ENCODE peak calls at places on chromosomes 3 and 15, in eight cellular contexts. F, C, H, A, Y, O, R and Z are unnamed samples.

GRCh38 chr15:62809106-62809967 is 233.2 kb upstream of the TPM1 start:
- DNase-seq in F (no peak), C (no peak), H (no peak), A (no peak), Y (no peak), O (no peak), R (no peak), Z (peak; percentile 73)

GRCh38 chr15:58737298-58737697 is 12.2 kb downstream of the ADAM10 start:
- DNase-seq in F (no peak), C (no peak), H (no peak), A (no peak), Y (no peak), O (no peak), R (no peak), Z (no peak)

GRCh38 chr15:38624248-38625214 is 59.9 kb upstream of the RASGRP1 start:
- DNase-seq in F (no peak), C (no peak), H (no peak), A (no peak), Y (no peak), O (no peak), R (no peak), Z (no peak)

GRCh38 chr3:23987376-23987775 is 42.3 kb downstream of the NR1D2 start:
- DNase-seq in F (no peak), C (no peak), H (no peak), A (no peak), Y (no peak), O (no peak), R (no peak), Z (no peak)

GRCh38 chr3:141076821-141077571 is 25.8 kb downstream of the SPSB4 start:
- DNase-seq in F (peak; percentile 15), C (no peak), H (peak; percentile 19), A (no peak), Y (peak; percentile 67), O (peak; percentile 51), R (no peak), Z (peak; percentile 20)

GRCh38 chr15:100768501-100768931 is 111.1 kb upstream of the ALDH1A3 start:
- DNase-seq in F (no peak), C (no peak), H (no peak), A (no peak), Y (no peak), O (no peak), R (no peak), Z (no peak)

GRCh38 chr3:66858656-66859381 is 139.3 kb upstream of the KBTBD8 start:
- DNase-seq in F (no peak), C (no peak), H (no peak), A (no peak), Y (no peak), O (no peak), R (no peak), Z (no peak)

GRCh38 chr3:187623285-187623814 is 46.8 kb downstream of the SST start:
- DNase-seq in F (no peak), C (no peak), H (no peak), A (no peak), Y (no peak), O (no peak), R (no peak), Z (no peak)

GRCh38 chr15:40320931-40321371 is 2.5 kb upstream of the INAFM2 start:
- DNase-seq in F (peak; percentile 42), C (no peak), H (peak; percentile 71), A (peak; percentile 62), Y (peak; percentile 70), O (no peak), R (no peak), Z (peak; percentile 66)

GRCh38 chr15:88243895-88244787 is 12.4 kb downstream of the NTRK3 start:
- DNase-seq in F (no peak), C (no peak), H (peak; percentile 17), A (no peak), Y (no peak), O (no peak), R (no peak), Z (peak; percentile 50)

GRCh38 chr3:78988324-78988723 is 779.5 kb downstream of the ROBO1 start:
- DNase-seq in F (no peak), C (no peak), H (no peak), A (no peak), Y (no peak), O (no peak), R (no peak), Z (peak; percentile 25)

GRCh38 chr15:56365075-56365711 is at the start of gene TEX9:
- DNase-seq in F (peak; percentile 65), C (peak; percentile 82), H (peak; percentile 71), A (peak; percentile 61), Y (peak; percentile 79), O (peak; percentile 83), R (peak; percentile 49), Z (peak; percentile 84)

GRCh38 chr3:49016414-49017228 is 1.8 kb downstream of the DALRD3 start:
- DNase-seq in F (no peak), C (no peak), H (no peak), A (no peak), Y (no peak), O (no peak), R (no peak), Z (no peak)

GRCh38 chr3:111895079-111895478 is 36.0 kb downstream of the PHLDB2 start:
- DNase-seq in F (no peak), C (no peak), H (no peak), A (no peak), Y (no peak), O (no peak), R (peak; percentile 27), Z (peak; percentile 55)

GRCh38 chr3:125634346-125634964 is 39.2 kb upstream of the OSBPL11 start:
- DNase-seq in F (no peak), C (no peak), H (no peak), A (no peak), Y (no peak), O (no peak), R (no peak), Z (no peak)

GRCh38 chr3:77467702-77468407 is 428.0 kb downstream of the ROBO2 start:
- DNase-seq in F (no peak), C (no peak), H (no peak), A (no peak), Y (peak; percentile 33), O (no peak), R (no peak), Z (no peak)

GRCh38 chr3:169661567-169662214 is 1.8 kb downstream of the MECOM start:
- DNase-seq in F (no peak), C (no peak), H (peak; percentile 22), A (no peak), Y (peak; percentile 28), O (peak; percentile 21), R (no peak), Z (peak; percentile 55)

GRCh38 chr3:129359102-129359461 is 69.4 kb downstream of the EFCAB12 start:
- DNase-seq in F (no peak), C (no peak), H (no peak), A (no peak), Y (no peak), O (no peak), R (no peak), Z (peak; percentile 33)

GRCh38 chr3:119937229-119937628 is 155.3 kb downstream of the NR1I2 start:
- DNase-seq in F (peak; percentile 15), C (no peak), H (peak; percentile 54), A (peak; percentile 36), Y (no peak), O (no peak), R (no peak), Z (no peak)

GRCh38 chr3:102339671-102340070 is 95.1 kb upstream of the ZPLD1 start:
- DNase-seq in F (no peak), C (no peak), H (no peak), A (no peak), Y (no peak), O (no peak), R (no peak), Z (no peak)

GRCh38 chr3:187150599-187150998 is 11.3 kb upstream of the RPL39L start:
- DNase-seq in F (peak; percentile 62), C (no peak), H (peak; percentile 52), A (no peak), Y (peak; percentile 30), O (no peak), R (no peak), Z (peak; percentile 16)

GRCh38 chr3:58150800-58151199 is 60.0 kb downstream of the DNASE1L3 start:
- DNase-seq in F (no peak), C (no peak), H (no peak), A (no peak), Y (no peak), O (no peak), R (peak; percentile 41), Z (no peak)

GRCh38 chr15:66740802-66741201 is 38.8 kb downstream of the SMAD6 start:
- DNase-seq in F (no peak), C (no peak), H (no peak), A (no peak), Y (peak; percentile 76), O (peak; percentile 55), R (no peak), Z (peak; percentile 76)

GRCh38 chr15:71730277-71731144 is 79.8 kb upstream of the NR2E3 start:
- DNase-seq in F (peak; percentile 3), C (no peak), H (peak; percentile 16), A (peak; percentile 44), Y (peak; percentile 39), O (no peak), R (no peak), Z (peak; percentile 72)

GRCh38 chr3:102748646-102749045 is 313.8 kb downstream of the ZPLD1 start:
- DNase-seq in F (no peak), C (no peak), H (no peak), A (no peak), Y (no peak), O (no peak), R (no peak), Z (no peak)

GRCh38 chr15:59335197-59335786 is 37.4 kb downstream of the MYO1E start:
- DNase-seq in F (no peak), C (no peak), H (no peak), A (no peak), Y (no peak), O (no peak), R (no peak), Z (no peak)

GRCh38 chr3:33732394-33732793 is 14.3 kb upstream of the CLASP2 start:
- DNase-seq in F (peak; percentile 5), C (no peak), H (no peak), A (no peak), Y (no peak), O (no peak), R (no peak), Z (no peak)

GRCh38 chr15:67025719-67026118 is 39.7 kb upstream of the SMAD3 start:
- DNase-seq in F (no peak), C (no peak), H (no peak), A (no peak), Y (peak; percentile 60), O (peak; percentile 56), R (no peak), Z (peak; percentile 82)

GRCh38 chr15:90870354-90871096 is 2.1 kb downstream of the FURIN start:
- DNase-seq in F (no peak), C (no peak), H (no peak), A (no peak), Y (no peak), O (no peak), R (no peak), Z (peak; percentile 23)

GRCh38 chr3:134376385-134376765 is 2.1 kb upstream of the AMOTL2 start:
- DNase-seq in F (no peak), C (peak; percentile 48), H (no peak), A (no peak), Y (peak; percentile 15), O (no peak), R (no peak), Z (no peak)

GRCh38 chr3:150454622-150455021 is 46.5 kb downstream of the TSC22D2 start:
- DNase-seq in F (no peak), C (no peak), H (no peak), A (no peak), Y (no peak), O (no peak), R (no peak), Z (no peak)

GRCh38 chr3:64267774-64268604 is 42.7 kb upstream of the PRICKLE2 start:
- DNase-seq in F (no peak), C (no peak), H (no peak), A (no peak), Y (peak; percentile 78), O (peak; percentile 49), R (no peak), Z (peak; percentile 65)

GRCh38 chr3:50339485-50340196 is 995 bp downstream of the RASSF1 start:
- DNase-seq in F (no peak), C (no peak), H (no peak), A (no peak), Y (no peak), O (no peak), R (no peak), Z (peak; percentile 66)

GRCh38 chr3:159472611-159473010 is 516.0 kb upstream of the IL12A start:
- DNase-seq in F (no peak), C (no peak), H (no peak), A (no peak), Y (no peak), O (no peak), R (no peak), Z (peak; percentile 40)